ENCODE peak calls at places on chromosomes 11 and 22, in seven cellular contexts. D is A549; L is adrenal gland; S is HepG2; K is CD4-positive, CD25-positive, alpha-beta regulatory T cell; F is fibroblast of mammary gland; W is aorta. I is an unnamed sample.

GRCh38 chr11:77558380-77558779 is 31.4 kb upstream of the AQP11 start:
- DNase-seq in K (no peak), W (no peak), D (no peak), S (peak), L (no peak), F (no peak), I (no peak)

GRCh38 chr11:84673753-84674152 is 953.4 kb downstream of the DLG2 start:
- DNase-seq in K (no peak), D (no peak), S (no peak), W (no peak), L (no peak), F (peak), I (no peak)

GRCh38 chr11:44466531-44467179 is 98.8 kb upstream of the CD82 start:
- DNase-seq in K (no peak), L (no peak), S (no peak), W (no peak), F (no peak), D (no peak), I (no peak)

GRCh38 chr11:47412152-47412746 is 3.9 kb downstream of the SLC39A13 start:
- DNase-seq in D (peak), F (peak), W (peak), K (peak), L (peak), S (no peak), I (peak)

GRCh38 chr11:9759519-9760179 is 95.8 kb downstream of the SWAP70 start:
- DNase-seq in S (peak), K (peak), F (peak), W (peak), L (peak), D (peak), I (peak)

GRCh38 chr11:12124306-12124705 is 13.9 kb downstream of the MICAL2 start:
- DNase-seq in L (no peak), S (no peak), D (no peak), F (no peak), W (no peak), K (no peak), I (no peak)

GRCh38 chr11:71913716-71914115 is 14.7 kb downstream of the XNDC1N start:
- DNase-seq in S (no peak), L (no peak), D (no peak), K (no peak), F (peak), W (no peak), I (no peak)

GRCh38 chr11:38598413-38598812 is 2000.4 kb upstream of the RAG2 start:
- DNase-seq in F (no peak), K (no peak), L (no peak), S (no peak), W (no peak), D (no peak), I (no peak)

GRCh38 chr11:62171261-62171723 is 18.7 kb upstream of the SCGB1D1 start:
- DNase-seq in W (peak), F (peak), S (peak), L (peak), K (peak), D (peak), I (peak)

GRCh38 chr11:102260241-102260640 is 57.0 kb upstream of the BIRC3 start:
- DNase-seq in D (no peak), S (no peak), W (no peak), L (no peak), F (no peak), K (no peak), I (no peak)

GRCh38 chr11:6362868-6363678 is 27.2 kb upstream of the SMPD1 start:
- DNase-seq in D (peak), K (peak), W (peak), S (peak), F (peak), L (peak), I (peak)

GRCh38 chr11:6320411-6321207 is at the start of gene CAVIN3:
- DNase-seq in D (peak), F (peak), W (peak), K (no peak), S (no peak), L (peak), I (peak)

GRCh38 chr11:65224939-65225283 is 36.9 kb upstream of the POLA2 start:
- DNase-seq in F (peak), L (peak), K (no peak), D (peak), S (no peak), W (no peak), I (peak)

GRCh38 chr11:70876685-70877084 is 375.7 kb downstream of the SHANK2 start:
- DNase-seq in S (no peak), W (no peak), K (no peak), F (no peak), D (no peak), L (no peak), I (no peak)

GRCh38 chr11:56716379-56716854 is 17.5 kb downstream of the OR9G1 start:
- DNase-seq in F (no peak), K (no peak), S (no peak), D (no peak), L (no peak), W (no peak), I (no peak)

GRCh38 chr11:71482746-71483364 is 29.9 kb downstream of the NADSYN1 start:
- DNase-seq in L (no peak), D (no peak), W (no peak), F (no peak), S (no peak), K (no peak), I (peak)

GRCh38 chr11:127105578-127105977 is 105.0 kb upstream of the KIRREL3 start:
- DNase-seq in F (no peak), K (no peak), L (no peak), D (no peak), W (no peak), S (no peak), I (no peak)

GRCh38 chr11:106152013-106152412 is 74.6 kb downstream of the AASDHPPT start:
- DNase-seq in D (no peak), W (no peak), S (no peak), L (no peak), F (peak), K (no peak), I (no peak)

GRCh38 chr11:34188181-34188580 is 82.8 kb downstream of the NAT10 start:
- DNase-seq in W (no peak), L (no peak), S (no peak), K (no peak), F (no peak), D (no peak), I (no peak)

GRCh38 chr11:14578551-14578956 is 58.4 kb upstream of the PSMA1 start:
- DNase-seq in F (peak), L (peak), W (no peak), D (peak), S (peak), K (peak), I (no peak)

GRCh38 chr22:22060200-22061084 is 77.9 kb upstream of the TOP3B start:
- DNase-seq in K (peak), F (peak), D (peak), S (peak), W (peak), L (peak), I (peak)

GRCh38 chr22:45548991-45549736 is 46.5 kb downstream of the FBLN1 start:
- DNase-seq in S (no peak), L (no peak), F (peak), W (peak), K (no peak), D (peak), I (no peak)

DNA sequence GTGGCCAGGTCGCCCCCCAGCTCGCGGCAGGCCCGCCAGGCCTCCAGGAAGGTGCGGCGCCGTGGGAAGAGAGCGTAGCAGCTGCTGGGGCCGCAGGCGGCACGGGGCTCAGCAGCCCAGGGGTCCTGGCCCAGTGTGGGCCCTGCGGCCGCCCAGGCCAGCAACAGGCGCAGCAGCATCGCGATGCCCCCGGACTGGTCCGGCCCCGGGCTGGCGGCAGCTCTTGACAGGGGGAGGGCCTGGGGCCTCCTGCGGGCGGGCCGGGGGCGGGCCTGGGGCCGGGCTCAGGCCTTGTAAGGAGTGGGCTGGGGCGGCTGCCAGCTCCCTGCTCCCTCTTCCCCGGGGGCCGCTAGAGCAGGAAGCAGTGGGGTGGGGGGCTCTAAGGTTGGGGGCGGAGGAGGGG is at the start of gene CD248:
- DNase-seq in K (no peak), S (no peak), L (no peak), F (peak), W (peak), D (no peak), I (peak)
- H3K4me3 ChIP-seq in K (no peak), S (peak), L (no peak), F (peak), W (peak), D (no peak), I (peak)

GRCh38 chr11:125064070-125064469 is 965 bp downstream of the SLC37A2 start:
- DNase-seq in W (no peak), F (no peak), K (no peak), S (no peak), L (peak), D (no peak), I (no peak)
- H3K4me3 ChIP-seq in W (no peak), F (peak), K (no peak), S (peak), L (no peak), D (no peak), I (no peak)

DNA sequence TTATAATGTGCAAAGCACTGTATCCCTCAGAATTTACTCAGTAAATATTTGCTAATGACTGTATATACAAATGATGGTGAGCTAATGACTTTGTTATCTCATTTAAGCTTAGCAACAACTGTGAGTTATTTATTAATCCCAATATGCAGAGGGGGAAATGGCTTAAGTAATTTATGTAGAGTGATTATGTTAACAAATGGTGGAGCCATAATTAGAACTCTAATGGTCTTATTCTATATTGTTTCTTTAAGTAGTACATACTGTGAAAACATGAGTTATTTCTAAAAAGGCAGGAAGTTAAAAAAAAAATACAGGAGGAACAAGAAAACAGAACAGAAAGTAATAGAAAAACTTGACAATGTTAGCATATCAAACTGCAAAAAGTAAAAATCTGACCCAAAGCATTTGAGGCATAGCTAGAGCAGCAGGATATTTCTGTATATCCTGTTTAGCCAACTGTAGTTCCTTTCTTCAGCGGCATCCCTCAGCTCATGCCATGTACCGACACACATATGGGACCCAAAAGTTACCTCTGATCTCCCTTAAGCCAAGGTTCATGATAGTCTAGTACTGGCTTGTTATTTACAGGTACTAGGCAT is 94.2 kb downstream of the FCHSD2 start:
- DNase-seq in S (no peak), K (no peak), D (no peak), L (no peak), W (no peak), F (no peak), I (no peak)
- H3K4me3 ChIP-seq in S (no peak), K (peak), D (no peak), L (no peak), W (no peak), F (no peak), I (no peak)

DNA sequence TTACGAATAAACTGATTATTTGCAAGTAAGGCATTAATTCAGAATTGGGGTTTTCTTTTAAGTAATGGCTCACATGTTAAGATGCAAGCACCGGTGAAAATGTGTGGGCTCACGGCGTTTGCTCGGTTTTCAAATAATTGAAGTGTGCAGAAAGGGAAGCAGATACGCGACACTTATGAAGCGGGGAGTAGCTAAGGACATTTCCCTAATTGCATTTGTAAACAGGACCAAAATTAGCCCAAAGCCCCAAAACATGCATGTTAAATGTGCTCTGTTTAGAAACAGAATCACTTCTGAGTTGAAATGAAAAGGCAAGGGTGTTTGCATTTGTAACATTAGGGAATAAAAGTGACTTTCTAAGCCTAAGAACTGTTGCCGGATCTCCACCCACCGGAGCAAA is 61.3 kb downstream of the ELFN2 start:
- DNase-seq in K (no peak), W (no peak), F (no peak), D (no peak), S (no peak), L (no peak), I (no peak)
- H3K4me3 ChIP-seq in K (no peak), W (no peak), F (no peak), D (no peak), S (no peak), L (no peak), I (no peak)

GRCh38 chr11:7578276-7578955 is 64.6 kb downstream of the PPFIBP2 start:
- DNase-seq in S (no peak), L (no peak), F (peak), K (no peak), W (no peak), D (no peak), I (no peak)
- H3K4me3 ChIP-seq in S (no peak), L (no peak), F (peak), K (peak), W (peak), D (no peak), I (peak)